ENCODE peak calls at places on chromosomes 5 and 9, in six cellular contexts. J is foreskin fibroblast, S is HCT116, Q is WERI-Rb-1, Z is PC-3, R is psoas muscle. E is an unnamed sample.

GRCh38 chr9:36207546-36208012 is 16.9 kb downstream of the CLTA start:
- DNase-seq in J (peak), Q (peak), S (no peak), Z (peak), R (no peak), E (no peak)

GRCh38 chr5:156326718-156327259 is at the start of gene SGCD:
- DNase-seq in S (no peak), Z (no peak), J (peak), Q (peak), R (peak), E (no peak)

GRCh38 chr5:134007581-134008256 is 2.9 kb upstream of the VDAC1 start:
- DNase-seq in Q (no peak), J (peak), R (no peak), S (no peak), Z (no peak), E (no peak)

GRCh38 chr9:93268551-93269314 is 84.8 kb downstream of the WNK2 start:
- DNase-seq in Z (no peak), Q (no peak), S (no peak), J (no peak), R (peak), E (no peak)

GRCh38 chr9:120532475-120532874 is 47.5 kb downstream of the CDK5RAP2 start:
- DNase-seq in S (peak), Z (peak), J (peak), Q (no peak), R (peak), E (no peak)

GRCh38 chr5:178563621-178564020 is 26.6 kb downstream of the COL23A1 start:
- DNase-seq in J (no peak), R (no peak), S (no peak), Q (no peak), Z (no peak), E (no peak)

GRCh38 chr5:136058031-136058971 is 29.5 kb downstream of the TGFBI start:
- DNase-seq in Q (no peak), J (peak), Z (peak), R (peak), S (peak), E (no peak)

GRCh38 chr9:116605904-116606341 is 81.2 kb upstream of the TRIM32 start:
- DNase-seq in S (no peak), Q (no peak), Z (no peak), R (peak), J (peak), E (no peak)

GRCh38 chr5:44613951-44614350 is 194.8 kb upstream of the MRPS30 start:
- DNase-seq in Z (no peak), S (no peak), J (no peak), R (no peak), Q (no peak), E (no peak)

GRCh38 chr9:91101598-91102168 is 260.0 kb downstream of the AUH start:
- DNase-seq in S (no peak), J (peak), Z (no peak), Q (no peak), R (no peak), E (no peak)

GRCh38 chr5:82151622-82152021 is 126.5 kb downstream of the RPS23 start:
- DNase-seq in Z (no peak), R (no peak), S (no peak), J (peak), Q (no peak), E (no peak)

GRCh38 chr5:142253938-142254895 is 70.6 kb downstream of the SPRY4 start:
- DNase-seq in Z (no peak), Q (no peak), J (peak), R (no peak), S (no peak), E (no peak)

GRCh38 chr5:94968507-94969095 is 316.3 kb downstream of the MCTP1 start:
- DNase-seq in R (no peak), Z (peak), Q (peak), S (peak), J (peak), E (no peak)

GRCh38 chr5:159051431-159052281 is 48.1 kb downstream of the EBF1 start:
- DNase-seq in R (peak), Q (no peak), J (peak), S (no peak), Z (peak), E (peak)

GRCh38 chr9:105168935-105169334 is 75.5 kb upstream of the SLC44A1 start:
- DNase-seq in Z (no peak), R (no peak), Q (no peak), S (no peak), J (peak), E (no peak)

GRCh38 chr5:134184155-134185135 is 7.7 kb upstream of the SKP1 start:
- DNase-seq in J (peak), Q (peak), S (peak), R (peak), Z (peak), E (peak)

GRCh38 chr9:79610019-79610760 is 38.4 kb downstream of the TLE4 start:
- DNase-seq in J (peak), S (no peak), R (no peak), Q (no peak), Z (no peak), E (no peak)

GRCh38 chr9:3451956-3452355 is 73.8 kb downstream of the RFX3 start:
- DNase-seq in Z (no peak), J (no peak), R (no peak), Q (no peak), S (no peak), E (no peak)

GRCh38 chr5:172688735-172689572 is 47.9 kb downstream of the NEURL1B start:
- DNase-seq in Z (peak), J (peak), Q (no peak), S (no peak), R (no peak), E (no peak)

GRCh38 chr5:178325311-178326053 is 92.9 kb upstream of the PHYKPL start:
- DNase-seq in J (no peak), S (no peak), Z (no peak), Q (no peak), R (peak), E (peak)

GRCh38 chr9:136051568-136052432 is 43.3 kb downstream of the NACC2 start:
- DNase-seq in Z (peak), J (peak), Q (peak), S (peak), R (no peak), E (peak)

GRCh38 chr9:76898786-76899185 is 7.1 kb downstream of the PRUNE2 start:
- DNase-seq in R (no peak), Z (no peak), Q (no peak), J (no peak), S (no peak), E (no peak)

GRCh38 chr9:105205787-105206511 is 38.5 kb upstream of the SLC44A1 start:
- DNase-seq in S (no peak), R (peak), J (peak), Z (peak), Q (no peak), E (no peak)

GRCh38 chr9:130128251-130128650 is 44.0 kb upstream of the NCS1 start:
- DNase-seq in J (peak), S (no peak), Z (no peak), R (no peak), Q (no peak), E (peak)

GRCh38 chr5:168765220-168766037 is 186.3 kb upstream of the PANK3 start:
- DNase-seq in R (peak), Z (no peak), J (peak), S (no peak), Q (no peak), E (no peak)

GRCh38 chr9:16121168-16121567 is 568.3 kb downstream of the CCDC171 start:
- DNase-seq in S (no peak), Z (no peak), Q (no peak), J (no peak), R (no peak), E (no peak)

GRCh38 chr5:167793700-167794099 is 497.7 kb upstream of the WWC1 start:
- DNase-seq in S (no peak), J (no peak), Q (no peak), R (no peak), Z (no peak), E (no peak)

GRCh38 chr5:175694371-175695160 is 36.7 kb downstream of the HRH2 start:
- DNase-seq in Q (no peak), J (no peak), S (no peak), R (peak), Z (no peak), E (peak)

GRCh38 chr5:57559110-57559635 is 76.6 kb upstream of the ACTBL2 start:
- DNase-seq in J (peak), Z (peak), S (no peak), Q (no peak), R (no peak), E (no peak)

GRCh38 chr5:963673-964531 is 44.7 kb upstream of the NKD2 start:
- DNase-seq in S (no peak), J (peak), Z (no peak), Q (peak), R (peak), E (no peak)

GRCh38 chr9:114119242-114120191 is 20.4 kb upstream of the KIF12 start:
- DNase-seq in R (no peak), Z (no peak), J (no peak), S (no peak), Q (no peak), E (no peak)

GRCh38 chr9:70936536-70936935 is 184.9 kb downstream of the TRPM3 start:
- DNase-seq in S (no peak), Q (no peak), J (no peak), R (no peak), Z (no peak), E (no peak)

GRCh38 chr9:137607141-137607857 is 1.8 kb downstream of the ARRDC1 start:
- DNase-seq in Z (peak), R (no peak), S (no peak), Q (no peak), J (peak), E (peak)

GRCh38 chr5:135153661-135154060 is 119.6 kb upstream of the PITX1 start:
- DNase-seq in R (no peak), Q (no peak), J (no peak), S (no peak), Z (peak), E (no peak)

GRCh38 chr5:96321371-96321770 is 111.7 kb downstream of the PCSK1 start:
- DNase-seq in Z (peak), R (no peak), J (peak), S (no peak), Q (no peak), E (no peak)

GRCh38 chr5:157345485-157345884 is 79.6 kb downstream of the CYFIP2 start:
- DNase-seq in Q (no peak), S (no peak), Z (no peak), J (no peak), R (no peak), E (no peak)

GRCh38 chr5:140293091-140293996 is 9.6 kb downstream of the PFDN1 start:
- DNase-seq in Z (no peak), Q (no peak), S (no peak), J (peak), R (no peak), E (no peak)

GRCh38 chr5:106843812-106844416 is 826.8 kb downstream of the EFNA5 start:
- DNase-seq in J (peak), Z (peak), S (peak), Q (no peak), R (no peak), E (no peak)

GRCh38 chr9:16809912-16810610 is 60.4 kb downstream of the BNC2 start:
- DNase-seq in Q (no peak), Z (peak), R (no peak), J (no peak), S (no peak), E (no peak)

DNA sequence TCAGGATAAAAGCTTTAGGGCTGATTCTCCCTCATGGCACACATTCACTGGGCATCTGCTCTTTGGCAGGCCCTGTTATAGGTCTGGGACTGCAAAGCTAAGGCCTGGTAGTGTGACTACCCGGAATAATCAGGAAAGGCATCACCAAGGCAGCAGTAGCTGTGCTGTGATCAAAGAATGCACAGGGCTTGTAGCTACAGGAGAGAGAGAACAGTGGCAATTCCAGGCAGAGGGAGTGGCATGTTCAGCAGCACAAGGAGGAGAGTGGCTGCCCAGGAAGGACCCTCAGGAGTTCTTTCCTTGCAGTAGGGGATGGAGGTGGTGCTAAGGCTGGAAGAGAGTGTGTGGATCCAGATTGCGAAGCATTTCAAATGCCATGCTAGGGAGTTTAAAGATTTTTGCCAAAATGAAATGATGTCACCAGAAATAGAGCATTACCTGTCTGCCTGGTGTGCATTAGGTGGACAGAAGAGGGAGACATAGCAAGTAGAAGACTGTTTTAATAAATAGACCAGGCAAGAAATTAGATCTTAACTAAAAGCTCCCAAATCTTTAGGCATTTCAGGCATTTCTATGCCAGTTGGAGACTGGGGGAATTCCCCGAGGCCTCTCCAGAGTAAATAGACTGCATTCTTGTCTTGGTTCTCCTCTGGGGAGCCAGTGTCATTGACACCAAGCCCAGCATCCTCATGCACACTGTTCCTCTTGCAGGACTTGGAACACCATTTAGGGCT is 69.1 kb downstream of the GPR21 start:
- DNase-seq in Q (no peak), R (no peak), J (no peak), S (no peak), Z (peak), E (no peak)
- TF ChIP-seq CTCF in Q (peak), R (no peak), J (peak), S (peak), Z (peak), E (no peak)

DNA sequence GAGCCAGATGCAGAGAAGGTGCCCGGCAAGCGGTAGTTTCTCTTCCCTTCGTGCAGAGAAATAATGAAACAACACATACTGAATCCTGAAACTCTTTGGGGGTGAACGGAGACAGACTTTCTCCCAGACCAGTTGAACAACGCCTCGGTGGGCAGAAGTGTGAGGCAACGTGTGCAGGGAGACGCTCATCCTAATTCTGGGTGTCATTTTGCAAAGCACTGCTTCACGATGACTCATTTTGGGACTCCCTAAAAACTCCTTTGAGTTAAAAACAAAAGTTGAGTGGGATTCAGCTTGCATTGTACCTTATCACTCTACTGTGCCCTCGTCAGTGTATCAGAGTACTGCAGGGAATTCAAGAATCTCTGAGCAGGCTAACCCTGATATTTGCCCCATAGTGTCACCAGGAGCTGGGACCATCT is 3.5 kb upstream of the NEK6 start:
- DNase-seq in J (no peak), Q (no peak), R (peak), Z (no peak), S (no peak), E (no peak)
- TF ChIP-seq CTCF in J (no peak), Q (no peak), R (no peak), Z (no peak), S (no peak), E (no peak)

GRCh38 chr9:107293555-107294085 is 10.5 kb downstream of the RAD23B start:
- DNase-seq in S (no peak), R (no peak), Q (no peak), Z (no peak), J (no peak), E (no peak)

GRCh38 chr9:107295995-107296394 is 12.9 kb downstream of the RAD23B start:
- DNase-seq in Q (no peak), S (no peak), J (no peak), R (no peak), Z (no peak), E (no peak)

GRCh38 chr9:107294756-107295155 is 11.7 kb downstream of the RAD23B start:
- DNase-seq in Z (no peak), J (no peak), S (no peak), Q (peak), R (no peak), E (no peak)

DNA sequence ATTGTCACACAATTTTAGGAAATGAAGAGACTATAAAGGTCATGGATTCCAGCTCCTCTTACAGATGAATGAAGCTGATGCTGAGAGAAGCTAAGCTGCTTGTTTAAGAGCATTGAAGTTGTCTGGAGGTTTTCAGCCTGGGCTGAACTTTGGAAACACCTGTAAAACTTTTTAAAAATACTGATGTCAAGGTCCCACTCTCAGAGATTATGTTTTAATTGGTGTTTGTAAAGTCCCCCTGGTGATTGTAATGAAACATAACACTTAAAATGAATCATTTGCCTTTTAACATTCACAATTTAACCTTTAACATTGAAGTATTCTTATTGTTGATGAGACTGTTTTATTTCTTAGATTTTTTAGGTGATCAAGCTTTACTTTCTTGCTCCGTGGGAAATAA is 16.4 kb downstream of the RAD23B start:
- DNase-seq in S (no peak), R (no peak), J (no peak), Z (peak), Q (no peak), E (no peak)
- TF ChIP-seq CTCF in S (no peak), R (no peak), J (no peak), Z (peak), Q (no peak), E (peak)

GRCh38 chr5:66720776-66721175 is 124.6 kb downstream of the MAST4 start:
- DNase-seq in S (no peak), R (no peak), Q (no peak), Z (no peak), J (no peak), E (no peak)
- TF ChIP-seq CTCF in S (no peak), R (no peak), Q (no peak), Z (no peak), J (no peak), E (no peak)

GRCh38 chr5:4233671-4234070 is 638.0 kb downstream of the IRX1 start:
- DNase-seq in J (no peak), S (no peak), R (no peak), Z (no peak), Q (peak), E (no peak)
- TF ChIP-seq CTCF in J (no peak), S (no peak), R (no peak), Z (no peak), Q (peak), E (no peak)

DNA sequence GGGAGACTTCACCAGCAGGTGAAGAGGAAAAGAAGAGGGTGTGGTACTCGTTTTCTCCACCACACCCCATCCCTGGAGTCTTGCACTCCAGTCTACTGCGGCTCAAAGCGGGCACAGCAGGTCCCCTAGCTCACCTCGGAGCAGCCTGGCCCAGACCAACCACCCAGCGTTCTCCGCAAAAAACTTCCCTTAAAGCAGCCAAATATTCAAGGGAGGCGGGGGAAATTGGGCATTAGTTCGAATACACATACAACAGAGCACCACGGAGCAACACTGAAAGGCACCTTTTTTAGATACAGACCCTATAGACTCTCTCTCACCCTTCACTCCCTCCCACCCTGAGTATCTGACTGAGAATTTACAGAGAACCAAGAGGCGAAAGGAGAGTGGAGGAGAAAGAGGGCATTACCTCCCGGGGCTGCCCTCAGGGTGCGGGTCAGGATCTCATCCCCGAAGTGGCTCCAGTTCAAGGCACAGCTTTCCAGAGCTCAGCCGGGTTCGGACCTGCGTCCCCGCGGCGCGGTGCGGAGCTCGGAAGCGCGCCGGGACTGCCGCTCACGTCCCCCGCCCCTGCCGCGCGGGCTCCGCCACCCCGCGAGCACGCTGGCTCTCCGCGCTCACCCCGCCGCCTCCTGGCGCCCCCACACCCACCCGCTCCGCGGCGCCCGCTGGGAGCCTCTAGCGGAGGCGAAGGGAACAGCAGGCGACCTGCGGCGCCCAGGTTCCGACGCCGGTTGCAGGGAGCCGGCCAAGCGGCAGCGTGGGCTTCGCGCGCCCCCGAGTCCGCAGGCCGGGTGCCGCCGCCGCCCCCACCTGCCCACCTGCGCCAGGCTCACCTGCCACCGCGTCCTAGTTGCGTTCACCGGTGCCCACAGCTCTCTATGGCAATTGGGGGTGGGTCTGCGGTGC is 1638.7 kb upstream of the C9orf72 start:
- DNase-seq in Z (no peak), S (no peak), Q (peak), R (peak), J (peak), E (no peak)
- TF ChIP-seq CTCF in Z (no peak), S (no peak), Q (peak), R (peak), J (peak), E (peak)